ENCODE peak calls at places on chromosomes 6 and 20, in eight cellular contexts. Q, I, L, C, R, X, E and V are unnamed samples.

GRCh38 chr20:1418335-1418734 is 25.5 kb upstream of the FKBP1A start:
- DNase-seq in X (peak), E (peak), L (no peak), C (no peak), Q (no peak), R (no peak), I (no peak), V (no peak)

GRCh38 chr6:41730531-41731436 is 4.6 kb downstream of the TFEB start:
- DNase-seq in C (no peak), E (no peak), I (no peak), L (peak), X (peak), Q (peak), R (no peak), V (peak)

GRCh38 chr6:42714098-42714761 is 8.2 kb downstream of the PRPH2 start:
- DNase-seq in Q (no peak), I (peak), C (no peak), R (no peak), E (peak), X (no peak), L (no peak), V (no peak)

GRCh38 chr20:2400290-2400689 is 19.6 kb downstream of the TGM6 start:
- DNase-seq in X (no peak), R (no peak), E (no peak), C (no peak), L (no peak), I (no peak), Q (no peak), V (no peak)

GRCh38 chr6:35280903-35281302 is 16.7 kb upstream of the DEF6 start:
- DNase-seq in L (no peak), Q (peak), C (no peak), R (no peak), I (no peak), E (no peak), X (no peak), V (no peak)

GRCh38 chr6:168027521-168027920 is 30.1 kb downstream of the KIF25 start:
- DNase-seq in L (no peak), C (no peak), X (no peak), I (no peak), Q (no peak), R (no peak), E (no peak), V (no peak)

GRCh38 chr20:46127396-46128010 is 9.4 kb downstream of the CD40 start:
- DNase-seq in X (no peak), I (no peak), L (no peak), C (no peak), E (no peak), R (no peak), Q (no peak), V (no peak)

GRCh38 chr20:3730803-3731370 is 1.6 kb upstream of the HSPA12B start:
- DNase-seq in R (no peak), C (no peak), E (no peak), L (no peak), Q (no peak), X (no peak), I (no peak), V (no peak)

GRCh38 chr6:76774750-76775396 is 688.4 kb downstream of the HTR1B start:
- DNase-seq in X (no peak), C (no peak), I (no peak), L (no peak), Q (peak), E (no peak), R (peak), V (no peak)

GRCh38 chr20:34185766-34186620 is 55.2 kb upstream of the ASIP start:
- DNase-seq in R (no peak), C (no peak), E (no peak), I (no peak), L (no peak), X (no peak), Q (no peak), V (no peak)

GRCh38 chr6:158072083-158072721 is 90.5 kb downstream of the SYNJ2 start:
- DNase-seq in Q (peak), C (peak), E (no peak), I (peak), R (peak), X (peak), L (peak), V (peak)

GRCh38 chr20:62792182-62792939 is 3.9 kb upstream of the MRGBP start:
- DNase-seq in L (no peak), X (peak), Q (no peak), C (no peak), E (peak), I (peak), R (no peak), V (no peak)

GRCh38 chr20:39190666-39191570 is 228.8 kb downstream of the DHX35 start:
- DNase-seq in R (peak), L (no peak), C (no peak), X (peak), E (peak), I (no peak), Q (no peak), V (peak)

GRCh38 chr6:31001489-31001888 is 8.8 kb upstream of the MUC22 start:
- DNase-seq in X (no peak), L (no peak), R (no peak), I (no peak), E (no peak), C (no peak), Q (no peak), V (no peak)

GRCh38 chr6:144378437-144378836 is 93.3 kb downstream of the UTRN start:
- DNase-seq in L (no peak), E (no peak), X (no peak), R (no peak), Q (no peak), C (no peak), I (no peak), V (no peak)

GRCh38 chr6:148257810-148258209 is 84.8 kb upstream of the SASH1 start:
- DNase-seq in R (no peak), I (no peak), Q (no peak), C (no peak), X (no peak), L (no peak), E (no peak), V (no peak)

GRCh38 chr6:80872194-80872950 is 765.9 kb downstream of the BCKDHB start:
- DNase-seq in I (peak), E (no peak), X (no peak), C (no peak), Q (peak), L (peak), R (no peak), V (no peak)

GRCh38 chr20:3749689-3750639 is 17.5 kb downstream of the HSPA12B start:
- DNase-seq in Q (no peak), X (no peak), E (no peak), C (peak), R (peak), L (peak), I (no peak), V (peak)

GRCh38 chr6:108176281-108177089 is 10.7 kb downstream of the NR2E1 start:
- DNase-seq in Q (no peak), R (no peak), C (no peak), E (no peak), I (no peak), L (no peak), X (no peak), V (no peak)

GRCh38 chr20:38117635-38118034 is 47.4 kb downstream of the TGM2 start:
- DNase-seq in X (peak), L (no peak), C (no peak), I (peak), Q (no peak), R (no peak), E (peak), V (no peak)

GRCh38 chr6:90413867-90414266 is 117.2 kb upstream of the BACH2 start:
- DNase-seq in C (peak), L (no peak), I (peak), Q (no peak), R (no peak), X (no peak), E (no peak), V (no peak)